ENCODE peak calls at places on chromosomes 4 and X, in ten cellular contexts. S is astrocyte of the cerebellum; I is iPS-NIHi11; T is heart right ventricle; A is effector memory CD4-positive, alpha-beta T cell; M is hypothalamus; E is cardiac fibroblast; Q is Kasumi-1; P is stomach; W is NCI-H1092. K is an unnamed sample.

GRCh38 chrX:39909996-39910395 is 187.8 kb downstream of the BCOR start:
- DNase-seq in S (no peak), I (no peak), T (no peak), A (no peak), M (no peak), E (no peak), Q (no peak), P (no peak), W (no peak), K (no peak)

GRCh38 chrX:12978205-12979010 is 3.5 kb downstream of the TMSB4X start:
- DNase-seq in S (no peak), I (peak), T (peak), A (peak), M (no peak), E (peak), Q (peak), P (peak), W (no peak), K (peak)

GRCh38 chr4:155591784-155592567 is 74.7 kb upstream of the GUCY1A1 start:
- DNase-seq in S (no peak), I (no peak), T (no peak), A (no peak), M (no peak), E (no peak), Q (no peak), P (no peak), W (no peak), K (no peak)

GRCh38 chr4:54213812-54214211 is 15.3 kb upstream of the PDGFRA start:
- DNase-seq in S (no peak), I (no peak), T (no peak), A (no peak), M (no peak), E (peak), Q (no peak), P (peak), W (no peak), K (no peak)

GRCh38 chr4:1278336-1278670 is 11.4 kb upstream of the MAEA start:
- DNase-seq in S (no peak), I (no peak), T (no peak), A (no peak), M (no peak), E (peak), Q (no peak), P (no peak), W (no peak), K (no peak)

GRCh38 chrX:108590496-108590895 is 145.9 kb downstream of the IRS4 start:
- DNase-seq in S (no peak), I (no peak), T (no peak), A (no peak), M (no peak), E (peak), Q (no peak), P (no peak), W (no peak), K (no peak)

GRCh38 chr4:56611501-56611900 is 69.6 kb downstream of the HOPX start:
- DNase-seq in S (peak), I (no peak), T (no peak), A (no peak), M (no peak), E (no peak), Q (no peak), P (no peak), W (no peak), K (no peak)

GRCh38 chr4:13476915-13477314 is 7.2 kb downstream of the RAB28 start:
- DNase-seq in S (no peak), I (no peak), T (no peak), A (no peak), M (no peak), E (peak), Q (no peak), P (no peak), W (no peak), K (peak)

GRCh38 chr4:159188646-159189045 is 85.8 kb downstream of the RAPGEF2 start:
- DNase-seq in S (no peak), I (no peak), T (no peak), A (no peak), M (no peak), E (no peak), Q (no peak), P (no peak), W (no peak), K (no peak)

GRCh38 chr4:1297456-1298325 is 8.0 kb downstream of the MAEA start:
- DNase-seq in S (no peak), I (peak), T (no peak), A (no peak), M (no peak), E (no peak), Q (no peak), P (no peak), W (no peak), K (no peak)

GRCh38 chrX:12956704-12957541 is 18.0 kb upstream of the TMSB4X start:
- DNase-seq in S (no peak), I (peak), T (peak), A (peak), M (no peak), E (peak), Q (peak), P (no peak), W (no peak), K (peak)

GRCh38 chr4:35966558-35966957 is 277.8 kb downstream of the ARAP2 start:
- DNase-seq in S (no peak), I (no peak), T (no peak), A (no peak), M (no peak), E (no peak), Q (no peak), P (no peak), W (no peak), K (no peak)

GRCh38 chr4:23033796-23034195 is 341.1 kb downstream of the GBA3 start:
- DNase-seq in S (peak), I (no peak), T (no peak), A (no peak), M (no peak), E (no peak), Q (no peak), P (no peak), W (no peak), K (no peak)

GRCh38 chr4:2226261-2226660 is 15.7 kb downstream of the HAUS3 start:
- DNase-seq in S (no peak), I (no peak), T (no peak), A (no peak), M (no peak), E (no peak), Q (no peak), P (no peak), W (no peak), K (no peak)

GRCh38 chrX:153457827-153458466 is 12.1 kb upstream of the TREX2 start:
- DNase-seq in S (no peak), I (no peak), T (no peak), A (no peak), M (no peak), E (no peak), Q (no peak), P (no peak), W (no peak), K (no peak)

GRCh38 chr4:180060159-180060889 is 2182.9 kb upstream of the TENM3 start:
- DNase-seq in S (no peak), I (peak), T (no peak), A (no peak), M (no peak), E (peak), Q (peak), P (no peak), W (no peak), K (no peak)

GRCh38 chr4:85376285-85376684 is 98.7 kb upstream of the ARHGAP24 start:
- DNase-seq in S (no peak), I (no peak), T (no peak), A (no peak), M (no peak), E (no peak), Q (no peak), P (no peak), W (no peak), K (no peak)

GRCh38 chr4:112296949-112297483 is at the start of gene ALPK1:
- DNase-seq in S (no peak), I (peak), T (no peak), A (no peak), M (no peak), E (peak), Q (peak), P (no peak), W (no peak), K (peak)

GRCh38 chrX:119468186-119468929 is at the start of gene SLC25A5:
- DNase-seq in S (peak), I (peak), T (peak), A (peak), M (peak), E (peak), Q (peak), P (peak), W (peak), K (peak)

GRCh38 chrX:112841114-112841819 is 636 bp upstream of the AMOT start:
- DNase-seq in S (peak), I (peak), T (peak), A (peak), M (peak), E (peak), Q (peak), P (peak), W (peak), K (no peak)

GRCh38 chr4:8538703-8539567 is 41.3 kb upstream of the GPR78 start:
- DNase-seq in S (no peak), I (no peak), T (no peak), A (no peak), M (no peak), E (peak), Q (no peak), P (peak), W (no peak), K (no peak)

GRCh38 chr4:52265781-52266525 is 214.8 kb downstream of the SPATA18 start:
- DNase-seq in S (no peak), I (no peak), T (no peak), A (no peak), M (no peak), E (no peak), Q (no peak), P (no peak), W (peak), K (no peak)

GRCh38 chr4:21898101-21898500 is 50.5 kb downstream of the KCNIP4 start:
- DNase-seq in S (no peak), I (no peak), T (no peak), A (no peak), M (no peak), E (no peak), Q (no peak), P (no peak), W (no peak), K (no peak)

GRCh38 chr4:139823345-139823744 is 157.7 kb downstream of the MGST2 start:
- DNase-seq in S (no peak), I (no peak), T (no peak), A (no peak), M (no peak), E (no peak), Q (no peak), P (no peak), W (no peak), K (no peak)

GRCh38 chr4:41432889-41433288 is 105.1 kb upstream of the LIMCH1 start:
- DNase-seq in S (peak), I (peak), T (no peak), A (no peak), M (no peak), E (peak), Q (no peak), P (no peak), W (no peak), K (no peak)

GRCh38 chr4:69617083-69617694 is 22.3 kb downstream of the UGT2A2 start:
- DNase-seq in S (peak), I (peak), T (no peak), A (no peak), M (no peak), E (peak), Q (peak), P (no peak), W (no peak), K (no peak)

GRCh38 chr4:101718810-101719209 is 71.7 kb upstream of the BANK1 start:
- DNase-seq in S (no peak), I (no peak), T (no peak), A (no peak), M (no peak), E (no peak), Q (no peak), P (no peak), W (no peak), K (no peak)

GRCh38 chr4:184911310-184911709 is 85.5 kb upstream of the ACSL1 start:
- DNase-seq in S (no peak), I (no peak), T (no peak), A (no peak), M (no peak), E (peak), Q (no peak), P (peak), W (no peak), K (no peak)

GRCh38 chr4:24831637-24832036 is 36.3 kb downstream of the SOD3 start:
- DNase-seq in S (no peak), I (no peak), T (no peak), A (no peak), M (no peak), E (no peak), Q (no peak), P (no peak), W (no peak), K (no peak)

GRCh38 chrX:108447303-108447702 is 7.7 kb downstream of the COL4A5 start:
- DNase-seq in S (no peak), I (no peak), T (no peak), A (no peak), M (no peak), E (peak), Q (no peak), P (no peak), W (no peak), K (no peak)

GRCh38 chrX:50157545-50158125 is 43.2 kb downstream of the AKAP4 start:
- DNase-seq in S (peak), I (no peak), T (no peak), A (no peak), M (no peak), E (peak), Q (no peak), P (no peak), W (no peak), K (no peak)

GRCh38 chrX:26889574-26889973 is 573.6 kb downstream of the PPP4R3C start:
- DNase-seq in S (no peak), I (no peak), T (no peak), A (no peak), M (no peak), E (no peak), Q (no peak), P (no peak), W (no peak), K (no peak)

GRCh38 chr4:41505161-41505653 is 32.8 kb upstream of the LIMCH1 start:
- DNase-seq in S (no peak), I (no peak), T (no peak), A (no peak), M (no peak), E (peak), Q (no peak), P (no peak), W (peak), K (no peak)

GRCh38 chr4:89661490-89661889 is 175.5 kb downstream of the SNCA start:
- DNase-seq in S (peak), I (peak), T (no peak), A (no peak), M (no peak), E (peak), Q (no peak), P (no peak), W (no peak), K (no peak)

GRCh38 chr4:118905546-118905945 is 16.9 kb downstream of the SYNPO2 start:
- DNase-seq in S (no peak), I (no peak), T (no peak), A (no peak), M (no peak), E (peak), Q (peak), P (no peak), W (no peak), K (peak)

K was measured in GF-D8.